ENCODE peak calls at places on chromosomes 3 and 15, in four cellular contexts. E, I, N and J are unnamed samples.

GRCh38 chr15:63869371-63870042 is 35.8 kb upstream of the HERC1 start:
- DNase-seq in N (no peak), E (no peak), I (no peak), J (no peak)

GRCh38 chr15:50820808-50821382 is 55.4 kb upstream of the SPPL2A start:
- DNase-seq in I (no peak), N (no peak), E (no peak), J (no peak)

GRCh38 chr3:187931770-187932278 is 186.6 kb upstream of the BCL6 start:
- DNase-seq in I (no peak), E (no peak), N (no peak), J (no peak)

GRCh38 chr15:88274534-88275460 is 18.3 kb upstream of the NTRK3 start:
- DNase-seq in N (no peak), E (peak; percentile 75), I (peak; percentile 50), J (peak; percentile 83)

GRCh38 chr3:4421121-4421520 is 45.9 kb downstream of the SUMF1 start:
- DNase-seq in I (peak; percentile 83), E (peak; percentile 37), N (no peak), J (peak; percentile 38)

GRCh38 chr3:136576279-136577009 is 175.7 kb downstream of the STAG1 start:
- DNase-seq in I (no peak), N (no peak), E (no peak), J (no peak)

GRCh38 chr3:13161021-13161759 is 88.0 kb upstream of the IQSEC1 start:
- DNase-seq in E (no peak), I (no peak), N (no peak), J (no peak)

GRCh38 chr15:99087405-99087943 is 17.4 kb upstream of the SYNM start:
- DNase-seq in I (no peak), E (no peak), N (no peak), J (no peak)

GRCh38 chr3:128052831-128053419 is 688 bp downstream of the SEC61A1 start:
- DNase-seq in N (no peak), I (no peak), E (no peak), J (no peak)

GRCh38 chr3:42118762-42119361 is 27.7 kb downstream of the TRAK1 start:
- DNase-seq in I (peak; percentile 49), N (no peak), E (peak; percentile 43), J (peak; percentile 77)

GRCh38 chr15:41949400-41950126 is 22.8 kb downstream of the EHD4 start:
- DNase-seq in I (no peak), N (no peak), E (peak; percentile 43), J (no peak)

DNA sequence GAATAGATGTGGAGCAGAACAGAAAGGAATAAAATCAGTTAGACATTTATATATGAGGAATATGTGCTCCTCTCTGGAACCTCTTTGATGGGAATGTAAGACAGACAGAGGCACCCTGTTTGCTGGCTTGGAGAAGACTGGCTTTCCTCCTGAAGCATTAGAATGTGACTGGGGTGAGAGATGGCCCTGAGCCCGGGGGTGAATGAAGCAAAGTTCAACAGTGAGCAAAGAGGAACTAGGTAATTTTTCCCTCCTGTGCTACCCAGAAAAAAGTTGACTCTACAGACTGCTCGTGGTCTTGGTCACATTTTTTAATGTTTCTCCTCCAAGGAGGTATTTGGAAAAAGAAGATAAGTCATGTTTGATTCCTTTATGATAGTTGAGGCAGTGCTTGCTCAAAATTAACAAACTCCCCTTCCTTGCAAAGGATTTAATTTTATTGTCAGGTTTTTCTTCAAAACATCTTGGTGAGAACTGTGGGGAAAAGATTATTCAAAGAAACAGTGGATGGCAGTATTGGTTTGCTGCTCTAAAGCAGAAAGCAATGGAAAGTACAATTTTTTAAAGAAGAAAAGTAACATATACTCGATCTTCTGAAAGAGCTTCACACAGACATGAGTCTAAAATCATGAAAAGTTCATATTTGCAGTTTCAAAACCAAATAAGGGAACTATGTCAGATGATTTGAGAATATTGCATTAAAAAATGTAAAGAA is 370.4 kb upstream of the CDIN1 start:
- DNase-seq in N (no peak), E (peak; percentile 55), I (peak; percentile 37), J (no peak)
- TF ChIP-seq CTCF in N (no peak), E (peak; percentile 38), I (peak; percentile 54), J (no peak)

DNA sequence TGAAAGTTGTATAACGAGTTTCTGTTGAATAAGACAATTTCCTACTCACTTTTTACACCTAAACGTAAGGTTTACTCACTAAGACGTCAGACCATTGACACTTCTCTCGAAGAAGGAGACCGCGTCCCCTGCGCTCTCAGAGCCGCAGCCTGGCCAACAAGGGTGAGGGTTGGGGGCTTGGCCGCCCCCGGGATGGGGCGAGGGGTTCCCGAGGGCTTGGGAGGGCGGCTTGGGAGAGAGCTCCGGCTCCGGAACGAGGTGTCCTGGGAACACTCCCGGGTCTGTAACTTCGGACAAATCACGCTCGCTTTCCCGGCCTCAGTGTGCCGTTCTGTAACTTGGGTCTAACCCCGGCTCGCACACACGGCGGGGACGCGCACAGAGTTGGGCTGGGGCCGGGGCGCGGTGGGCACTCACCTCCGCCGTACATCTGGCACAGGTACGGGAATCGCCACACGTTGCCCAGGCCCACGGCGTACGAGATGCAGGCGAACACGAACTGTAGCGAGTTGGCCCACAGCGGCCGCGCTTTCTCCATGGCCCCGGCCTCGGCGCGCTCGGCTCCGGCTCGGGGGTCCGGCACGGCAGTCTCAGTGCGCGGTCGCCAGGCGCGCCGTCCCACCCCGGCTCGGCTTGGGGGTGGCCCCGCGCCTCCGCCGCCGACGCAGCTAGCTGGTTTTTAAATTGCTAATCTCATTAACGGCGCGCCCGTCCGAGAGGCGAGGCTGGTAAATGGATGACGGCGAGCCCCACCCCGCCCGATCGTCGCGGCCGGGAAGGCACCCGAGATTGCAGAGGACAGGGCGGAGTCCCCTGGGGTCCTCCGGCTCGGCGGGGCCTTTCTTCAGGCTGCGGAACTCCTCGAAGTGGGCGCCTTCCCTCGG is at the start of gene SLC6A20:
- DNase-seq in N (no peak), E (no peak), I (no peak), J (peak; percentile 51)
- TF ChIP-seq CTCF in N (no peak), E (no peak), I (no peak), J (no peak)

DNA sequence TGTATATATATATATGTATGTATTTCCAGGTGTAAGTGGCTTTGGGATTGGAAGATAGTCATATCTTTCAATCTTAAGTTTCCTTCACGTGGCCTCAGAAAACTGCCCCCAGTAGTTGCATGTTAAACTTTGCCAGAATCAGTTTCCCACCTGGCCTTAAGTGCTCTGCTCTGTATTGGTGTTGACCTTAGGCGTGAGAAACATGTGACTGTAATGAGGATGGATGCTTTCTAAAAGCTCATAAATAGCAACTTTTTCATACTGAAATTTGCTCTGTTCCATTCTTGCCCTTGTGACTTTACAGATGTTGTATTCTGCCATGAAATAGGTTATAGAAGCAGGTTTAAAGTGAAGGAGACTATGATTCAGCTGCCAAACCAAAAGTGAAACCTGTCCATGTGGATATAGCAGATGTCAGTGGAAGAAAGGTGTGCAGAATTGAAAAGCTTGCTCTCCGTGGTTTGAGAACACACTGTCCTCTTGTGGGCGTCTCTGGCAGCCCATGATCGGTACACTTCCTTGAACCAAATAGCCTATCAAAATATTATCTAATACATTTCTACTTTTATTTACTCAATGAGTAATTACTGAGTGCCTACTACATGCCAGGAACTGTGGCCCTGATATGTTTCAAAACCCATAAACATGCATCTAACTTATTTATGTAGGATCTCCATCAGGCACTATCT is 15.8 kb downstream of the SCG5 start:
- DNase-seq in N (no peak), E (no peak), I (no peak), J (peak; percentile 23)
- TF ChIP-seq CTCF in N (no peak), E (peak; percentile 21), I (no peak), J (peak; percentile 35)

GRCh38 chr15:73686781-73687256 is 2.6 kb downstream of the CD276 start:
- DNase-seq in N (no peak), E (peak; percentile 89), I (peak; percentile 97), J (no peak)
- TF ChIP-seq CTCF in N (no peak), E (no peak), I (no peak), J (no peak)

GRCh38 chr3:129604942-129605592 is 1.4 kb downstream of the PLXND1 start:
- DNase-seq in E (no peak), I (no peak), N (no peak), J (peak; percentile 61)

GRCh38 chr3:129607391-129608068 is 1.1 kb upstream of the PLXND1 start:
- DNase-seq in N (no peak), E (no peak), I (no peak), J (no peak)

GRCh38 chr3:129606522-129607390 is at the start of gene PLXND1:
- DNase-seq in N (no peak), I (peak; percentile 39), E (peak; percentile 64), J (peak; percentile 89)

GRCh38 chr3:129604223-129604941 is 2.1 kb downstream of the PLXND1 start:
- DNase-seq in N (no peak), E (no peak), I (no peak), J (no peak)

GRCh38 chr3:129605593-129606521 is 619 bp downstream of the PLXND1 start:
- DNase-seq in E (peak; percentile 48), N (no peak), I (peak; percentile 51), J (peak; percentile 75)
- TF ChIP-seq CTCF in E (no peak), N (no peak), I (no peak), J (no peak)

GRCh38 chr3:129352045-129352444 is 73.4 kb downstream of the HMCES start:
- DNase-seq in I (no peak), E (no peak), N (no peak), J (no peak)
- TF ChIP-seq CTCF in I (no peak), E (no peak), N (no peak), J (no peak)

GRCh38 chr3:134145183-134145582 is 105.5 kb downstream of the RYK start:
- DNase-seq in I (no peak), E (no peak), N (no peak), J (no peak)
- TF ChIP-seq CTCF in I (no peak), E (no peak), N (no peak), J (no peak)